ENCODE peak calls at places on chromosomes 11 and 22, in six cellular contexts. A is colonic mucosa, D is MM.1S, N is stomach, O is heart right ventricle, L is GM12878. F is an unnamed sample.

GRCh38 chr11:35173011-35173511 is 34.1 kb downstream of the CD44 start:
- DNase-seq in A (peak; percentile 72), D (peak; percentile 79), N (peak; percentile 34), O (no peak), L (peak; percentile 35), F (no peak)

GRCh38 chr11:120608760-120609211 is 97.2 kb downstream of the GRIK4 start:
- DNase-seq in A (peak; percentile 34), D (no peak), N (no peak), O (no peak), L (no peak), F (no peak)

GRCh38 chr11:31106963-31107576 is 262.5 kb downstream of the DCDC1 start:
- DNase-seq in A (peak; percentile 41), D (peak; percentile 69), N (peak; percentile 72), O (peak; percentile 49), L (no peak), F (no peak)

GRCh38 chr11:70866834-70867233 is 385.5 kb downstream of the SHANK2 start:
- DNase-seq in A (no peak), D (no peak), N (no peak), O (no peak), L (no peak), F (no peak)

GRCh38 chr22:23713696-23714595 is 23.1 kb downstream of the RGL4 start:
- DNase-seq in A (no peak), D (no peak), N (no peak), O (no peak), L (no peak), F (no peak)

GRCh38 chr11:86499723-86500129 is 125.0 kb downstream of the CCDC81 start:
- DNase-seq in A (peak; percentile 60), D (no peak), N (peak; percentile 84), O (no peak), L (no peak), F (no peak)

GRCh38 chr22:48882636-48883200 is 945.0 kb downstream of the BRD1 start:
- DNase-seq in A (no peak), D (no peak), N (no peak), O (no peak), L (no peak), F (peak; percentile 15)

GRCh38 chr11:117456027-117456720 is 128.5 kb downstream of the CEP164 start:
- DNase-seq in A (no peak), D (no peak), N (no peak), O (no peak), L (peak; percentile 71), F (no peak)

GRCh38 chr11:64864135-64864472 is 14.3 kb downstream of the EHD1 start:
- DNase-seq in A (no peak), D (no peak), N (no peak), O (no peak), L (no peak), F (no peak)

GRCh38 chr11:122619757-122620156 is 35.8 kb upstream of the UBASH3B start:
- DNase-seq in A (no peak), D (no peak), N (no peak), O (no peak), L (no peak), F (no peak)

GRCh38 chr11:106070606-106071005 is 6.5 kb downstream of the KBTBD3 start:
- DNase-seq in A (no peak), D (no peak), N (no peak), O (no peak), L (no peak), F (no peak)

GRCh38 chr22:22682807-22683667 is 38.6 kb downstream of the GGTLC2 start:
- DNase-seq in A (no peak), D (no peak), N (no peak), O (no peak), L (no peak), F (no peak)

GRCh38 chr11:121486054-121486453 is 33.3 kb upstream of the SORL1-AS1 start:
- DNase-seq in A (no peak), D (no peak), N (no peak), O (no peak), L (no peak), F (no peak)

GRCh38 chr22:43272301-43272700 is 70.9 kb downstream of the SCUBE1 start:
- DNase-seq in A (no peak), D (no peak), N (no peak), O (no peak), L (no peak), F (no peak)

GRCh38 chr11:134862168-134862567 is 450.1 kb upstream of the B3GAT1 start:
- DNase-seq in A (no peak), D (no peak), N (no peak), O (peak; percentile 16), L (no peak), F (no peak)

GRCh38 chr22:17091851-17092250 is 7.1 kb downstream of the IL17RA start:
- DNase-seq in A (no peak), D (no peak), N (peak; percentile 2), O (no peak), L (no peak), F (no peak)

GRCh38 chr11:67616431-67617242 is 9.9 kb downstream of the NDUFV1 start:
- DNase-seq in A (no peak), D (no peak), N (no peak), O (peak; percentile 4), L (no peak), F (no peak)

GRCh38 chr22:31639640-31640039 is 22.4 kb downstream of the PISD start:
- DNase-seq in A (no peak), D (no peak), N (peak; percentile 61), O (no peak), L (no peak), F (no peak)

GRCh38 chr22:38788846-38789245 is 5.1 kb downstream of the DNAL4 start:
- DNase-seq in A (no peak), D (no peak), N (no peak), O (no peak), L (no peak), F (no peak)
- H3K4me3 ChIP-seq in A (no peak overlapping the region), D (no peak overlapping the region), N (no peak overlapping the region), O (no peak overlapping the region), L (no peak overlapping the region), F (no peak overlapping the region)

DNA sequence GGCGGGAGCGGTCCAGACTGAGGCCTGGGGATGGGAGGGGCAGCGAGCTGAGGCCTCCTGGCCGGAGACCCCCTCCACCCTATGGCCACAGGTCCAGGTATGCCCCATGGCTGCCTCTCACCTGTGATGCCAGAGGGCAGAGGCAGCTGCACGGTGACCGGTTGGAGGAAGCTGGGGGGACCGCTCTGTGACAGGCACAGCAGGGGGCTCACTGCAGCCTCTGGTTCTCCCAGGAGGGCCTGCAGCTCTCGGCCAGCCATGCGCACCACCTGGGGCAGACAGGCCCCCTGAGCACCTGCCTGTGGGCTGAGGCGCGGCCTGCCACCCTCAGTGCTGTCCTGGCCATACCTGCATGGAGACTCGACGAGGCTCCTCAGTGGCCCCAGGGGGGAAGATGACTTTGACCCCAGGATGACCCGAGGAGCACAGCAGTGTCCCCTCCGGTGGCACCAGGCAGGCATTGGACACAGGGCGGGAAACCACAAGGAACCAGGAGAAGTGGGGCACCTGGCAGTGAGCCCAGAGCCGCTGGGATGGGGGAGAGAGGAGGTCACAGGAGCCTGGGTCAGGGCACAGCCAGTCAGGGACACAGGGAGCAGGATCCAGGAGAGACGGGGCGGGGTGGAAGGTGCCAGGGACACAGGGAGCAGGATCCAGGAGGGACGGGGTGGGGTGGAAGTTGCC is 3.2 kb upstream of the SLC25A22 start:
- DNase-seq in A (no peak), D (no peak), N (no peak), O (no peak), L (no peak), F (no peak)
- H3K4me1 ChIP-seq in A (peaks cover 13% of the 10 kb centered on the region), D (peaks cover 5% of the 10 kb centered on the region), N (peaks cover 51% of the 10 kb centered on the region), O (peaks cover 18% of the 10 kb centered on the region), L (peaks cover 20% of the 10 kb centered on the region), F (peaks cover 6% of the 10 kb centered on the region)

GRCh38 chr11:102399189-102399588 is 52.2 kb downstream of the BIRC2 start:
- DNase-seq in A (no peak), D (no peak), N (no peak), O (no peak), L (no peak), F (no peak)
- H3K27ac ChIP-seq in A (no peak overlapping the region), D (no peak overlapping the region), N (no peak overlapping the region), O (no peak overlapping the region), L (no peak overlapping the region), F (no peak overlapping the region)

GRCh38 chr11:8911040-8911823 is at the start of gene AKIP1:
- DNase-seq in A (peak; percentile 96), D (peak; percentile 88), N (peak; percentile 94), O (peak; percentile 96), L (peak; percentile 65), F (peak; percentile 92)

GRCh38 chr11:8914661-8915018 is 3.7 kb downstream of the AKIP1 start:
- DNase-seq in A (no peak), D (no peak), N (no peak), O (no peak), L (no peak), F (no peak)

GRCh38 chr11:8917157-8917820 is 6.3 kb downstream of the AKIP1 start:
- DNase-seq in A (no peak), D (no peak), N (peak; percentile 42), O (no peak), L (no peak), F (no peak)

GRCh38 chr11:8910662-8911039 is 338 bp upstream of the AKIP1 start:
- DNase-seq in A (no peak), D (no peak), N (no peak), O (no peak), L (no peak), F (no peak)

DNA sequence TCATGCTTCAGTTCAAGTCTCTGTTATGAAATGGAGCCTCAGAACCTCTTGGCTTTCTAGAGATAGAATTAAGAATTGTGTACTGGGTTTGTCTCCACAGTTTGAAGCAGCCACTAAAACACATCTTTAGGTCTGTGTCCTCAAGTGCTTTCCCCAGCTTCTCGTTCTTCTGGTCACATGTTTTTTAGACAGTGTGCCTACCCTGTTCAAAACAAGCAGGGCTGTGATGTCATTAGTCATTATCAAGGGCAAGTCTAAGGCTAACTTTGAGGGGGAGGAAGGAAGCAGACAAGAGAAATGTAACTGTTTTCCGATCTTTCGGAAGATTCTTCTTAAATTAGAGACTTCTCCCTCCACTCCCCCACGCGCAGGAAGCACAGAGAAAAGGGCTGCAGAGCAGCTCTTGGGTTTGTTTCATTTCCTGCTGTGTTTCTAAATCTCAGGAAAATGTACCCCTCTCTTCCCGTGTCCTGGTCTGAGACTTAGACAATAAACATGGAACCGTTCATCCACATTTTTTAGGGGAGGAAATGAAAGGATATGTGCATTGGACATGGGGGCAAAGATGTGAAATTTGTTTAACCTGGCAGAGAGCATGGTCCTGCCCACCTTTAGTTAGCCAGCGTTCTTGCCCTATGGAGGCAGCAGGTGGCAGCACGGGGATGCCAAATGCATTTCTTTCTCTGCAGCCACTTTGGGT is 3.1 kb downstream of the AKIP1 start:
- DNase-seq in A (no peak), D (peak; percentile 62), N (no peak), O (peak; percentile 28), L (no peak), F (no peak)
- H3K4me3 ChIP-seq in A (no peak overlapping the region), D (peak overlapping the region; percentile 47), N (peak overlapping the region; percentile 5), O (no peak overlapping the region), L (peak overlapping the region; percentile 23), F (no peak overlapping the region)